ENCODE peak calls at places on chromosomes 3 and 15, in four cellular contexts. U, S, O and D are unnamed samples.

GRCh38 chr3:31174055-31174454 is 279.6 kb upstream of the GADL1 start:
- DNase-seq in U (no peak), S (no peak), O (peak; percentile 44), D (no peak)

GRCh38 chr15:35484231-35484945 is 61.6 kb downstream of the DPH6 start:
- DNase-seq in U (no peak), S (no peak), O (no peak), D (no peak)

GRCh38 chr3:8793242-8793641 is 23.8 kb upstream of the OXTR start:
- DNase-seq in U (no peak), S (no peak), O (peak; percentile 37), D (no peak)

GRCh38 chr3:32552013-32552412 is 18.6 kb downstream of the DYNC1LI1 start:
- DNase-seq in U (no peak), S (no peak), O (no peak), D (no peak)

GRCh38 chr3:47636921-47637320 is 58.3 kb upstream of the CSPG5 start:
- DNase-seq in U (no peak), S (no peak), O (no peak), D (no peak)

GRCh38 chr3:143445118-143445517 is 325.5 kb downstream of the CHST2 start:
- DNase-seq in U (no peak), S (peak; percentile 45), O (no peak), D (no peak)

GRCh38 chr15:40871749-40872617 is 2.1 kb downstream of the RHOV start:
- DNase-seq in U (no peak), S (peak; percentile 80), O (no peak), D (no peak)

GRCh38 chr3:50204804-50205718 is at the start of gene SLC38A3:
- DNase-seq in U (peak; percentile 45), S (no peak), O (no peak), D (peak; percentile 17)

GRCh38 chr3:36166477-36166876 is 213.8 kb upstream of the STAC start:
- DNase-seq in U (no peak), S (no peak), O (no peak), D (no peak)

GRCh38 chr3:161305095-161305991 is 66.0 kb downstream of the SPTSSB start:
- DNase-seq in U (peak; percentile 11), S (peak; percentile 29), O (peak; percentile 21), D (no peak)

GRCh38 chr15:41989573-41990242 is 17.4 kb upstream of the EHD4 start:
- DNase-seq in U (peak; percentile 78), S (peak; percentile 90), O (peak; percentile 53), D (peak; percentile 66)

GRCh38 chr3:24503499-24504176 is 9.0 kb upstream of the THRB start:
- DNase-seq in U (no peak), S (peak; percentile 38), O (no peak), D (no peak)

GRCh38 chr3:28915711-28916481 is 365.0 kb upstream of the RBMS3 start:
- DNase-seq in U (no peak), S (no peak), O (peak; percentile 98), D (no peak)

GRCh38 chr3:175266478-175266877 is 407.3 kb downstream of the NAALADL2 start:
- DNase-seq in U (no peak), S (no peak), O (peak; percentile 46), D (no peak)

GRCh38 chr3:134277271-134277670 is 26.6 kb upstream of the RYK start:
- DNase-seq in U (no peak), S (no peak), O (no peak), D (no peak)

GRCh38 chr15:87715252-87715651 is 541.3 kb downstream of the NTRK3 start:
- DNase-seq in U (no peak), S (no peak), O (no peak), D (no peak)

GRCh38 chr15:59284768-59285368 is 78.2 kb downstream of the LDHAL6B start:
- DNase-seq in U (no peak), S (no peak), O (no peak), D (no peak)

GRCh38 chr15:78996876-78997275 is 52.0 kb upstream of the CTSH start:
- DNase-seq in U (no peak), S (no peak), O (peak; percentile 32), D (no peak)

GRCh38 chr15:80093854-80094418 is 34.5 kb downstream of the ZFAND6 start:
- DNase-seq in U (no peak), S (no peak), O (peak; percentile 98), D (no peak)

GRCh38 chr15:22980189-22981136 is at the start of gene CYFIP1:
- DNase-seq in U (no peak), S (peak; percentile 90), O (peak; percentile 84), D (no peak)

GRCh38 chr3:125593991-125594574 is 1.2 kb downstream of the OSBPL11 start:
- DNase-seq in U (no peak), S (no peak), O (peak; percentile 30), D (no peak)

GRCh38 chr15:74958320-74958907 is 1.8 kb upstream of the RPP25 start:
- DNase-seq in U (no peak), S (no peak), O (no peak), D (no peak)

GRCh38 chr15:41048397-41048796 is 67.7 kb downstream of the INO80 start:
- DNase-seq in U (no peak), S (peak; percentile 12), O (no peak), D (no peak)

GRCh38 chr15:70492240-70493177 is 270.8 kb downstream of the UACA start:
- DNase-seq in U (peak; percentile 87), S (peak; percentile 79), O (peak; percentile 98), D (peak; percentile 46)

GRCh38 chr15:52994290-52994689 is 204.2 kb upstream of the ONECUT1 start:
- DNase-seq in U (no peak), S (no peak), O (no peak), D (no peak)

GRCh38 chr15:42060797-42061196 is 33.6 kb downstream of the PLA2G4D start:
- DNase-seq in U (no peak), S (no peak), O (no peak), D (no peak)